ENCODE peak calls at places on chromosome 21, in ten cellular contexts. O, T, Q, A, K, P, I, E, R and S are unnamed samples.

GRCh38 chr21:31158789-31159581 is 120.7 kb upstream of the KRTAP19-8 start:
- DNase-seq in O (peak; percentile 41), T (no peak), Q (peak; percentile 61), A (peak; percentile 31), K (no peak), P (peak; percentile 63), I (no peak), E (no peak), R (no peak), S (peak; percentile 77)

GRCh38 chr21:34930971-34931370 is 118.1 kb downstream of the RUNX1 start:
- DNase-seq in O (peak; percentile 89), T (no peak), Q (no peak), A (peak; percentile 73), K (peak; percentile 86), P (peak; percentile 39), I (no peak), E (no peak), R (no peak), S (peak; percentile 76)

GRCh38 chr21:17819114-17819877 is at the start of gene C21orf91:
- DNase-seq in O (peak; percentile 87), T (peak; percentile 90), Q (peak; percentile 83), A (peak; percentile 93), K (peak; percentile 88), P (peak; percentile 90), I (peak; percentile 94), E (peak; percentile 89), R (peak; percentile 90), S (peak; percentile 94)

GRCh38 chr21:34129971-34130597 is 56.7 kb downstream of the MRPS6 start:
- DNase-seq in O (no peak), T (no peak), Q (no peak), A (no peak), K (peak; percentile 47), P (peak; percentile 27), I (no peak), E (no peak), R (no peak), S (peak; percentile 55)

GRCh38 chr21:21997390-21998333 is 999.5 kb downstream of the NCAM2 start:
- DNase-seq in O (no peak), T (no peak), Q (no peak), A (no peak), K (no peak), P (no peak), I (no peak), E (no peak), R (no peak), S (no peak)

GRCh38 chr21:27145134-27145798 is 178.4 kb upstream of the ADAMTS5 start:
- DNase-seq in O (no peak), T (no peak), Q (no peak), A (no peak), K (no peak), P (no peak), I (no peak), E (no peak), R (no peak), S (no peak)

GRCh38 chr21:30463713-30464112 is 16.5 kb downstream of the KRTAP19-1 start:
- DNase-seq in O (no peak), T (no peak), Q (peak; percentile 25), A (no peak), K (no peak), P (no peak), I (no peak), E (no peak), R (no peak), S (peak; percentile 14)

GRCh38 chr21:41133896-41134522 is 34.0 kb upstream of the BACE2 start:
- DNase-seq in O (peak; percentile 60), T (no peak), Q (peak; percentile 36), A (peak; percentile 37), K (peak; percentile 52), P (peak; percentile 53), I (no peak), E (no peak), R (no peak), S (peak; percentile 60)

GRCh38 chr21:43316156-43316845 is 110.6 kb downstream of the SIK1 start:
- DNase-seq in O (no peak), T (no peak), Q (no peak), A (no peak), K (no peak), P (no peak), I (no peak), E (no peak), R (no peak), S (no peak)
- H3K4me3 ChIP-seq in O (no peak overlapping the region), T (no peak overlapping the region), Q (no peak overlapping the region), A (no peak overlapping the region), K (no peak overlapping the region), P (no peak overlapping the region), I (no peak overlapping the region), E (no peak overlapping the region), R (no peak overlapping the region), S (no peak overlapping the region)

GRCh38 chr21:45102391-45102932 is 28.1 kb downstream of the ADARB1 start:
- DNase-seq in O (peak; percentile 67), T (no peak), Q (no peak), A (no peak), K (peak; percentile 35), P (peak; percentile 76), I (no peak), E (no peak), R (no peak), S (peak; percentile 60)
- TF ChIP-seq CTCF in O (peak; percentile 36), T (peak; percentile 61), Q (peak; percentile 4), A (no peak), K (peak; percentile 32), P (peak; percentile 38), I (peak; percentile 46), E (peak; percentile 49), R (peak; percentile 4), S (peak; percentile 41)

DNA sequence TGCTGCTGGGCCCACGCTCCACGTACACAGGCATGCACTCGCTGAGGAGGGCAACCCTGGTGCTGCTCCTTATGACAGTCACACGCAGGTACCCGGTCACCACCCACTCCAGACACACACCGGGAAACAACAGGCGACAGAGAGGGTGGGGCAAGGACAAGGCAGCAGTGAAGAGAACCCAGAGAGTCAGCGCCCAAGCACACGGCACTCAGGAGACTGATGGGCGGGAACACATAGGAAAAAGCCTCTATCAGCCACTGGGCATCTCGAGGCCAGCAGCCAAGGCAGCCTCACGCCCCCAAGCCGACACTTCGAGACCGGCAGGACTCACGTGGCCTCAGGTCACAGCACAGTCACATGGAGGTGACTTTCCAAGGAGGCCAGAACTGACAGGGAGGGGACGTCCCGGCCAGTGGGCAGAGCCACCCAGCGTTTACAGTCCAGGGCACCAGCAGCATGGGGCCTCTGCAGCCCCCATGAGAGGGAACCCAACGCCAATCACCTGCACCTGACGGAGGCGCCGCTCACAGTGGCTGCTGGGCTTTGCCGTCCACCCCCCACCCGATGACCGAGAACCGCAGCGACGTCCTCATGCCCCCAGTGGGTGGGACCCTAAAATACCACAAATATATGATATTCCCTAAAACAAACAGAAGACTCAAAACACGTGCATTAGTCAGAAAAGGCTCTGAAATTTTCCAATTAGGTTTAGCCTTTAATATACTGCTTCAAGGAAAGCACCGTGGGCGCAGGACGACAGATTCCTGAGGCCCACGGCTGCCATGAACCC is 19.7 kb downstream of the PTTG1IP start:
- DNase-seq in O (no peak), T (peak; percentile 61), Q (no peak), A (no peak), K (no peak), P (no peak), I (no peak), E (no peak), R (no peak), S (no peak)
- H3K4me3 ChIP-seq in O (no peak overlapping the region), T (no peak overlapping the region), Q (no peak overlapping the region), A (no peak overlapping the region), K (no peak overlapping the region), P (no peak overlapping the region), I (no peak overlapping the region), E (no peak overlapping the region), R (no peak overlapping the region), S (no peak overlapping the region)

GRCh38 chr21:36260802-36261201 is 59.2 kb upstream of the MORC3 start:
- DNase-seq in O (no peak), T (no peak), Q (no peak), A (no peak), K (no peak), P (no peak), I (no peak), E (no peak), R (no peak), S (no peak)
- TF ChIP-seq CTCF in O (no peak), T (peak; percentile 4), Q (no peak), A (no peak), K (no peak), P (no peak), I (no peak), E (no peak), R (no peak), S (no peak)

GRCh38 chr21:37916795-37917142 is 512 bp upstream of the KCNJ6 start:
- DNase-seq in O (no peak), T (no peak), Q (no peak), A (no peak), K (no peak), P (no peak), I (no peak), E (no peak), R (peak; percentile 67), S (peak; percentile 7)
- H3K4me3 ChIP-seq in O (no peak overlapping the region), T (peak overlapping the region; percentile 58), Q (no peak overlapping the region), A (no peak overlapping the region), K (peak overlapping the region; percentile 21), P (no peak overlapping the region), I (no peak overlapping the region), E (no peak overlapping the region), R (no peak overlapping the region), S (peak overlapping the region; percentile 31)

GRCh38 chr21:15022608-15023261 is 42.1 kb downstream of the NRIP1 start:
- DNase-seq in O (no peak), T (no peak), Q (no peak), A (no peak), K (peak; percentile 40), P (no peak), I (no peak), E (no peak), R (no peak), S (no peak)
- TF ChIP-seq CTCF in O (peak; percentile 18), T (no peak), Q (no peak), A (no peak), K (no peak), P (peak; percentile 0), I (no peak), E (no peak), R (no peak), S (no peak)

DNA sequence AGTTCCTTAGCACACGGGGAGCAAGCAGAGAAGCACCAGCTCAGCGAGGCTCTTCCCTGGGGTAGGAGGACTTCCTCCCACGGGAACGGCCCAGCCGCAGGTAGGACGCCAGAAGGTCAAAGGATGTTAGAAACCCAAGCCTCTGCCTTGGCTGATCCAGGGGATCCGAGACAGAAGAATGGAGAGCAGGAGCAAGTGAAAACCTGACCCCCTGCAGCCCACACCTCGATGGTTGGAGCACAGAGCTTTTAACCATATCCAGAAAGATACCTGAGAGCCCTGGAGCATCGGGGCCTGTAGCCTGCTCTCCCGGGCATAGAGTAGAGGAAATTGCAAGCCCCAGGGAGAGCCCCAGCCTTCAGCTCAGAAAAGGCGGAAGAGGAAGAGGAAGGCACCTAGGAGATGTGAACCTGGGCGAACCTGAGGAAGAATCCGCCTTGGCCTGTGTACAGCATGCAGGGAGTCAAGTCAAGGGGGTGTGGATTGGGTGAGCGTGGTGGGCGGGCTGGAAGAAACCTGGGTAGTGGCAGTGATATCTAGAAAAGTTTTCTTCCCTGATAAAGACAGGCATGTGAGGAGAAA is 76.3 kb downstream of the PSMG1 start:
- DNase-seq in O (no peak), T (no peak), Q (no peak), A (no peak), K (no peak), P (no peak), I (no peak), E (no peak), R (no peak), S (no peak)
- H3K4me3 ChIP-seq in O (no peak overlapping the region), T (no peak overlapping the region), Q (no peak overlapping the region), A (no peak overlapping the region), K (no peak overlapping the region), P (no peak overlapping the region), I (no peak overlapping the region), E (no peak overlapping the region), R (no peak overlapping the region), S (no peak overlapping the region)

GRCh38 chr21:44303490-44303981 is 3.7 kb downstream of the PFKL start:
- DNase-seq in O (no peak), T (no peak), Q (no peak), A (no peak), K (no peak), P (no peak), I (no peak), E (no peak), R (no peak), S (no peak)
- TF ChIP-seq CTCF in O (no peak), T (no peak), Q (no peak), A (no peak), K (no peak), P (no peak), I (no peak), E (no peak), R (no peak), S (no peak)